ENCODE peak calls at places on chromosomes 13 and 19, in nine cellular contexts. A is NB4, X is adrenal gland, M is uterus, S is H54, F is suprapubic skin, I is Peyer's patch, Q is stomach, T is heart left ventricle. O is an unnamed sample.

GRCh38 chr13:111389621-111390521 is 69.4 kb downstream of the TEX29 start:
- DNase-seq in M (no peak), Q (peak; percentile 21), X (no peak), A (no peak), F (peak; percentile 69), S (no peak), I (peak; percentile 32), T (no peak), O (peak; percentile 72)

GRCh38 chr13:106105153-106105552 is 430.3 kb downstream of the EFNB2 start:
- DNase-seq in T (no peak), X (no peak), F (no peak), Q (no peak), S (no peak), I (no peak), M (no peak), A (no peak), O (no peak)

GRCh38 chr19:11405846-11406643 is 13.1 kb downstream of the RGL3 start:
- DNase-seq in A (no peak), F (no peak), M (no peak), X (no peak), T (no peak), S (no peak), Q (no peak), I (no peak), O (no peak)

GRCh38 chr19:32104465-32105235 is 240.8 kb upstream of the ZNF507 start:
- DNase-seq in Q (no peak), S (peak; percentile 60), I (no peak), X (no peak), F (no peak), T (no peak), A (peak; percentile 4), M (peak; percentile 39), O (no peak)

GRCh38 chr19:34276614-34277013 is 22.3 kb downstream of the GARRE1 start:
- DNase-seq in X (no peak), Q (no peak), M (no peak), S (no peak), A (no peak), T (no peak), I (no peak), F (no peak), O (no peak)

GRCh38 chr19:18775586-18776287 is 15.4 kb downstream of the COMP start:
- DNase-seq in I (no peak), F (no peak), S (peak; percentile 89), T (no peak), X (peak; percentile 58), A (no peak), Q (no peak), M (no peak), O (no peak)

GRCh38 chr19:43639507-43640423 is at the start of gene CADM4:
- DNase-seq in M (peak; percentile 33), S (no peak), X (peak; percentile 46), F (no peak), Q (peak; percentile 43), T (no peak), A (peak; percentile 9), I (peak; percentile 56), O (no peak)

GRCh38 chr13:26679411-26679810 is 81.2 kb downstream of the GPR12 start:
- DNase-seq in A (no peak), I (no peak), Q (no peak), M (no peak), S (no peak), F (no peak), T (no peak), X (no peak), O (no peak)

GRCh38 chr13:98576215-98576945 is 527 bp downstream of the STK24 start:
- DNase-seq in A (peak; percentile 63), F (peak; percentile 87), M (peak; percentile 61), T (peak; percentile 67), S (no peak), I (peak; percentile 67), X (peak; percentile 69), Q (peak; percentile 59), O (peak; percentile 91)

GRCh38 chr13:112587767-112588489 is at the start of gene TUBGCP3:
- DNase-seq in T (peak; percentile 92), S (peak; percentile 95), A (peak; percentile 94), X (peak; percentile 83), F (peak; percentile 89), I (peak; percentile 89), Q (peak; percentile 87), M (peak; percentile 81), O (peak; percentile 69)
- TF ChIP-seq POLR2A in T (peak; percentile 41), S (peak; percentile 84), A (peak; percentile 91), X (peak; percentile 62), F (no peak), I (peak; percentile 39), Q (no peak), M (no peak), O (no peak)

GRCh38 chr19:53158119-53158656 is 665 bp downstream of the ZNF347 start:
- DNase-seq in A (peak; percentile 51), X (peak; percentile 63), T (peak; percentile 31), M (peak; percentile 33), F (peak; percentile 78), Q (peak; percentile 29), I (peak; percentile 59), S (peak; percentile 40), O (peak; percentile 19)
- TF ChIP-seq POLR2A in A (no peak), X (no peak), T (no peak), M (no peak), F (no peak), Q (no peak), I (no peak), S (no peak), O (no peak)

GRCh38 chr13:101711307-101712025 is 259.0 kb downstream of the ITGBL1 start:
- DNase-seq in X (no peak), Q (no peak), S (no peak), I (no peak), A (no peak), F (no peak), M (no peak), T (peak; percentile 25), O (no peak)
- TF ChIP-seq POLR2A in X (no peak), Q (no peak), S (no peak), I (no peak), A (no peak), F (no peak), M (no peak), T (no peak), O (no peak)

GRCh38 chr19:13841339-13842293 is 35.3 kb upstream of the NANOS3 start:
- DNase-seq in T (peak; percentile 78), X (no peak), Q (peak; percentile 78), I (peak; percentile 87), M (peak; percentile 65), F (peak; percentile 88), A (peak; percentile 63), S (no peak), O (peak; percentile 79)
- TF ChIP-seq POLR2A in T (peak; percentile 15), X (no peak), Q (no peak), I (peak; percentile 77), M (no peak), F (peak; percentile 41), A (peak; percentile 9), S (peak; percentile 31), O (no peak)

DNA sequence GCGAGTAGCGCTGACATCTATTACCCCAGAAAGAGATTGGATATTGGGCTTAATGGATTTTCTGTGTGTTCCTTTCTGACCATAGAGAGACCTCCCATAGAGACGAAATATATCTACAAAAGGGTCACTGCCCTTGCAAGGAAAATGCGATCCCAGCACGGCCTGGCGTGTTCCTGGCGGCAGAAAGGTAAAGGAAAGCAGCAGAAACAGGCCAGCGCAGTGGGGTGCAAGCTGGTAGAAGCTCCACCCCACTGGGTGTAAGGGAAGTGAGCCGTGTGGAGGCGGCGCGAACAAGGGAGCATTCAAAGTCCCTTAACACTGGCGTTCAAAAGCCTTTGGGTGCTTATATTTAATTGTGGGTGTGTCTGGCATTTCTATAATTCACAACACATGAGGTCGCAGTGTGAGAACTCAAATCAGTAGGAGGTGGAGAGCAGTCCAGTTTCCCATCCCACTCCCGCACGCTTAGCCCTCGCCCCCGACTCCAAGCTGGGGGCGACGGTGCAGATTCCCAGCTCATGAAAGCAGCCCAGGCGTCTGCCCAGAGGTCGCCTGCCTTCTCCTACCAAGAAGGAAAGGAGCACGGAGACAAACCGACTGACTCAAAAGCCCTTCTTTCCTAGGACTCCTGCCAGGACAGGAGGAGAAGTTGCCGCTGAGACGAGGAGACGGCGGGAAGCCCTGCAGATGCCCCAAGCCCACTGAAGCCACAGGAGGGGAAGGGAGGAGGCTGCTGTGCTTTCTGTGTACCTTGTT is 478.4 kb downstream of the FOXO1 start:
- DNase-seq in X (no peak), Q (no peak), I (peak; percentile 67), M (peak; percentile 27), T (no peak), S (no peak), A (no peak), F (no peak), O (no peak)
- TF ChIP-seq POLR2A in X (no peak), Q (no peak), I (no peak), M (no peak), T (no peak), S (no peak), A (no peak), F (no peak), O (no peak)

DNA sequence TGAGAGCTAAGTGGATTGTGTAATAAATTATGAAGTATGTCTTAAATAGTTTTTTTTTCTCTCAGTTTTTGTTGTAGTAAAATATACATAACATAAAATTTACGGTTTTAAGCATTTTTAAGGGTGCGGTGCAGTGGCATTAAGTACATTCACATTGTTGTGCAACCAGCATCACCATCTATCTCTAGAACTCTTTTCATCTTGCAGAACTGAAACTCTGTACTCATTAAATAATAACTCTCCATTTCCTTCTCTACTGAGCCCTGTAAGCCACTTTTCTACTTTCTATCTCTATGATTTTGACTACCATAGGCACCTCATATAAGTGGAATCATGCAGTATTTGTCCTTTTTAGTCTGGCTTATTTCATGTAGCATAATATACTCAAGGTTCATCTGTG is 87.1 kb downstream of the GJA3 start:
- DNase-seq in M (no peak), Q (no peak), T (no peak), I (no peak), S (no peak), A (no peak), F (no peak), X (no peak), O (no peak)
- TF ChIP-seq POLR2A in M (no peak), Q (no peak), T (no peak), I (no peak), S (no peak), A (no peak), F (no peak), X (no peak), O (no peak)

GRCh38 chr13:23619073-23619855 is 49.1 kb downstream of the TNFRSF19 start:
- DNase-seq in F (no peak), T (no peak), Q (no peak), M (no peak), I (no peak), A (no peak), S (no peak), X (no peak), O (no peak)
- TF ChIP-seq POLR2A in F (no peak), T (no peak), Q (no peak), M (no peak), I (no peak), A (no peak), S (no peak), X (no peak), O (no peak)

O was measured in lower leg skin.